ENCODE peak calls at places on chromosomes 11 and 22, in nine cellular contexts. M is pancreas, U is left ventricle myocardium inferior, A is ovary, Z is AG04450, V is gastrocnemius medialis, F is right lobe of liver, P is GM23338, G is HepG2. K is an unnamed sample.

GRCh38 chr11:75603791-75604736 is 42.0 kb downstream of the SERPINH1 start:
- DNase-seq in M (no peak), U (no peak), A (no peak), Z (peak; percentile 74), V (no peak), F (no peak), P (no peak), G (no peak), K (no peak)

GRCh38 chr11:28835790-28836189 is 727.6 kb downstream of the METTL15 start:
- DNase-seq in M (no peak), U (no peak), A (no peak), Z (no peak), V (no peak), F (no peak), P (no peak), G (no peak), K (no peak)

GRCh38 chr11:58024601-58025091 is 965 bp downstream of the OR9Q1 start:
- DNase-seq in M (peak; percentile 48), U (peak; percentile 82), A (peak; percentile 40), Z (no peak), V (peak; percentile 48), F (peak; percentile 76), P (no peak), G (no peak), K (peak; percentile 61)

GRCh38 chr22:36164621-36165020 is 4.1 kb upstream of the APOL3 start:
- DNase-seq in M (no peak), U (no peak), A (no peak), Z (no peak), V (no peak), F (no peak), P (no peak), G (no peak), K (no peak)

GRCh38 chr11:111494040-111494439 is 18.1 kb downstream of the BTG4 start:
- DNase-seq in M (no peak), U (no peak), A (no peak), Z (no peak), V (no peak), F (no peak), P (no peak), G (no peak), K (no peak)

GRCh38 chr11:8232414-8232813 is 31.3 kb downstream of the LMO1 start:
- DNase-seq in M (no peak), U (no peak), A (no peak), Z (no peak), V (no peak), F (no peak), P (no peak), G (no peak), K (peak; percentile 6)

GRCh38 chr11:27209562-27210005 is 153.4 kb downstream of the CCDC34 start:
- DNase-seq in M (peak; percentile 55), U (peak; percentile 48), A (no peak), Z (no peak), V (no peak), F (no peak), P (no peak), G (peak; percentile 80), K (no peak)

GRCh38 chr22:36155702-36156101 is 4.9 kb downstream of the APOL3 start:
- DNase-seq in M (no peak), U (peak; percentile 74), A (peak; percentile 78), Z (no peak), V (peak; percentile 53), F (peak; percentile 84), P (no peak), G (peak; percentile 35), K (no peak)

GRCh38 chr11:42770444-42771065 is 541.2 kb upstream of the API5 start:
- DNase-seq in M (no peak), U (no peak), A (no peak), Z (no peak), V (no peak), F (peak; percentile 40), P (peak; percentile 48), G (peak; percentile 30), K (no peak)

GRCh38 chr11:92941676-92942571 is 27.5 kb upstream of the MTNR1B start:
- DNase-seq in M (no peak), U (no peak), A (no peak), Z (no peak), V (no peak), F (no peak), P (peak; percentile 70), G (peak; percentile 23), K (no peak)

DNA sequence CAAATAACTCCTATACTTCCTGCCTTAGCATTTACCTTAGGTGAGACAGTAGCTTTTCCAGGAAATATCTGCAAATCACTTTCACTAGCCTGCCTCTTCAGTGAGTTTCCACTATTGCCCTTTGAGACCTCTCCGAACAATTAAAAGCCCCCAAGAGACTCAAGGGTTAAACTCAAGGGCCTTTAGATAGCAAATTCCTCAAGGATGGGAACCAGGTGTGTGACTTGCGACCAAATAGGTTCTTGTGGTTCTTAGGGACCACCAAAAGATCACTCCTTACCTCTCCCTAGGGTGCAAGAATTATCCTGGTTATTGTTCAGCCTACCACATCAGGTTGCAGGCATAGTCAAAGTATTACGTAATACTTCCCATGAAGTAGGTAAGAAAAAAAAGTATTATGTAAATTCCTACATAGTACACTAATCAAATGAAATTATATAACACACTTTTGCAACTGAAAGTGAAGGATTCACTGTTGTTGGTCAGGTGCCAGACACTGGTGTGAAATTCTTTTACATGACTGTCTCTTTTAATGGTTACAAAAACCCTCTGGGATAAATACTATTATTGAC is 1.4 kb upstream of the RDX start:
- DNase-seq in M (no peak), U (no peak), A (no peak), Z (no peak), V (no peak), F (no peak), P (peak; percentile 43), G (no peak), K (no peak)
- H3K27ac ChIP-seq in M (peak overlapping the region; percentile 98), U (no peak overlapping the region), A (no peak overlapping the region), Z (no peak overlapping the region), V (peak overlapping the region; percentile 93), F (peak overlapping the region; percentile 11), P (no peak overlapping the region), G (peak overlapping the region; percentile 2), K (peak overlapping the region; percentile 95)

GRCh38 chr22:30386608-30386959 is 627 bp downstream of the RNF215 start:
- DNase-seq in M (no peak), U (no peak), A (peak; percentile 52), Z (no peak), V (no peak), F (no peak), P (no peak), G (no peak), K (no peak)
- H3K27ac ChIP-seq in M (no peak overlapping the region), U (peak overlapping the region; percentile 85), A (peak overlapping the region; percentile 61), Z (peak overlapping the region; percentile 21), V (peak overlapping the region; percentile 58), F (no peak overlapping the region), P (no peak overlapping the region), G (no peak overlapping the region), K (peak overlapping the region; percentile 31)

GRCh38 chr11:73281201-73281741 is 9.1 kb downstream of the P2RY6 start:
- DNase-seq in M (no peak), U (no peak), A (no peak), Z (no peak), V (no peak), F (no peak), P (no peak), G (no peak), K (no peak)
- H3K27ac ChIP-seq in M (no peak overlapping the region), U (peak overlapping the region; percentile 39), A (no peak overlapping the region), Z (no peak overlapping the region), V (no peak overlapping the region), F (no peak overlapping the region), P (no peak overlapping the region), G (no peak overlapping the region), K (peak overlapping the region; percentile 31)

DNA sequence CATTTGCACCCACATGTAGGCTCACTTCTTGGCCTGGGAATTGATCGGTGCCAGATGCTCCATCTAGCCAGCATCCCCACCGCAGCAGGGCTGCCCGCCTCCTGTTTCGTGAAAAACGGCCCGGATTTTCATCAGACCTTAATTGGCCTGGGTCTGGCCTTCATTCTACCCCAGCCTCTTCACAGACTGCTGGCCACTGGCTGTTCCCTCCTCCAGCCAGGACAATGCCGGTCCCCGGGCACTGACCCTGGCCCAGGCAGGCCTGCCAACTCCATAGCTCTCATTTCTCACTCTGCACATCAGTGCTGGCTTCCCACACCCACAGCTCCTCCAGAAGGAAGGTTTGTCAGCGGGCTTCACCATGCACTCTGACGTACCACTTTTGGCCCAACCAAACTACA is 27.9 kb downstream of the TIMP3 start:
- DNase-seq in M (no peak), U (no peak), A (no peak), Z (no peak), V (no peak), F (no peak), P (no peak), G (no peak), K (no peak)
- H3K27ac ChIP-seq in M (no peak overlapping the region), U (peak overlapping the region; percentile 86), A (no peak overlapping the region), Z (peak overlapping the region; percentile 39), V (peak overlapping the region; percentile 57), F (no peak overlapping the region), P (no peak overlapping the region), G (no peak overlapping the region), K (peak overlapping the region; percentile 74)